ENCODE peak calls at places on chromosomes 7 and 10, in six cellular contexts. S is SK-MEL-5; P is CD8-positive, alpha-beta T cell; Y is DMS53; H is left ventricle myocardium inferior; G is HTR-8/SVneo. T is an unnamed sample.

GRCh38 chr7:121449735-121450134 is 53.6 kb upstream of the FAM3C start:
- DNase-seq in H (no peak), P (no peak), Y (no peak), G (no peak), S (no peak), T (no peak)

GRCh38 chr7:11332186-11332864 is 358.7 kb downstream of the PHF14 start:
- DNase-seq in G (no peak), P (no peak), Y (no peak), S (no peak), H (no peak), T (no peak)

GRCh38 chr10:103659674-103660363 is 166.3 kb downstream of the NEURL1 start:
- DNase-seq in Y (peak), G (peak), S (peak), H (peak), P (peak), T (no peak)

GRCh38 chr10:13945760-13946460 is 359.1 kb downstream of the PRPF18 start:
- DNase-seq in P (no peak), G (peak), Y (no peak), H (no peak), S (no peak), T (no peak)

GRCh38 chr10:123470570-123470969 is 195.6 kb upstream of the GPR26 start:
- DNase-seq in Y (no peak), S (no peak), G (no peak), H (no peak), P (no peak), T (no peak)

GRCh38 chr10:96840841-96841518 is 8.9 kb downstream of the LCOR start:
- DNase-seq in H (no peak), G (no peak), S (no peak), P (no peak), Y (peak), T (no peak)

GRCh38 chr10:20956843-20957242 is 59.7 kb upstream of the NEBL start:
- DNase-seq in Y (no peak), H (no peak), P (no peak), G (no peak), S (no peak), T (no peak)

GRCh38 chr10:49441488-49442476 is 45.9 kb upstream of the DRGX start:
- DNase-seq in Y (no peak), S (no peak), P (no peak), H (no peak), G (no peak), T (no peak)

GRCh38 chr10:129319934-129320333 is 147.1 kb upstream of the MGMT start:
- DNase-seq in P (no peak), H (no peak), Y (no peak), S (no peak), G (no peak), T (no peak)

GRCh38 chr7:81573128-81573527 is 196.7 kb downstream of the HGF start:
- DNase-seq in P (no peak), Y (no peak), S (no peak), H (no peak), G (no peak), T (no peak)

GRCh38 chr7:365593-365992 is 75.6 kb downstream of the FOXL3 start:
- DNase-seq in Y (no peak), H (peak), G (no peak), S (no peak), P (no peak), T (peak)

GRCh38 chr7:105906690-105907089 is 30.3 kb upstream of the ATXN7L1 start:
- DNase-seq in G (no peak), Y (no peak), H (peak), P (no peak), S (no peak), T (no peak)

GRCh38 chr7:19919156-19920085 is 146.0 kb upstream of the TMEM196 start:
- DNase-seq in P (no peak), S (no peak), G (no peak), H (no peak), Y (no peak), T (no peak)

GRCh38 chr7:81327468-81327867 is 408.6 kb upstream of the SEMA3C start:
- DNase-seq in G (no peak), S (no peak), Y (no peak), H (no peak), P (no peak), T (no peak)

GRCh38 chr7:157433628-157434027 is 96.8 kb downstream of the DNAJB6 start:
- DNase-seq in S (no peak), Y (no peak), H (no peak), G (no peak), P (no peak), T (no peak)

T was measured in Right ventricle myocardium superior.